ENCODE peak calls at places on chromosome 11, in ten cellular contexts. One of them, this sample, is unnamed. For H3K4me1, the result is how much of the 10 kb centered on the place peaks cover.

GRCh38 chr11:94185387-94186084 is 56.9 kb downstream of the PANX1 start:
- DNase-seq in transverse colon: no peak
- DNase-seq in IMR-90: peak
- DNase-seq in heart left ventricle: no peak
- DNase-seq in stomach: no peak
- DNase-seq in H1: no peak
- DNase-seq in adrenal gland: no peak
- DNase-seq in esophagus squamous epithelium: no peak
- DNase-seq in ovary: no peak
- DNase-seq in uterus: no peak
- DNase-seq in this sample: peak

GRCh38 chr11:79185351-79185750 is 255.5 kb downstream of the TENM4 start:
- DNase-seq in IMR-90: no peak
- DNase-seq in adrenal gland: peak
- DNase-seq in uterus: no peak
- DNase-seq in heart left ventricle: no peak
- DNase-seq in ovary: no peak
- DNase-seq in esophagus squamous epithelium: no peak
- DNase-seq in stomach: peak
- DNase-seq in H1: no peak
- DNase-seq in transverse colon: no peak
- DNase-seq in this sample: no peak

GRCh38 chr11:93288079-93288478 is 42.5 kb upstream of the DEUP1 start:
- DNase-seq in IMR-90: no peak
- DNase-seq in adrenal gland: no peak
- DNase-seq in uterus: no peak
- DNase-seq in transverse colon: no peak
- DNase-seq in ovary: no peak
- DNase-seq in H1: no peak
- DNase-seq in heart left ventricle: no peak
- DNase-seq in stomach: no peak
- DNase-seq in esophagus squamous epithelium: no peak
- DNase-seq in this sample: peak

GRCh38 chr11:61353109-61354067 is 8.3 kb downstream of the CYB561A3 start:
- DNase-seq in adrenal gland: peak
- DNase-seq in ovary: no peak
- DNase-seq in esophagus squamous epithelium: no peak
- DNase-seq in stomach: no peak
- DNase-seq in transverse colon: peak
- DNase-seq in uterus: no peak
- DNase-seq in H1: no peak
- DNase-seq in IMR-90: no peak
- DNase-seq in heart left ventricle: peak
- DNase-seq in this sample: no peak

GRCh38 chr11:42521994-42522393 is 789.8 kb upstream of the API5 start:
- DNase-seq in transverse colon: no peak
- DNase-seq in heart left ventricle: no peak
- DNase-seq in H1: no peak
- DNase-seq in IMR-90: no peak
- DNase-seq in ovary: no peak
- DNase-seq in esophagus squamous epithelium: no peak
- DNase-seq in uterus: no peak
- DNase-seq in adrenal gland: no peak
- DNase-seq in stomach: no peak
- DNase-seq in this sample: peak

GRCh38 chr11:44028816-44029506 is 18.8 kb upstream of the ACCSL start:
- DNase-seq in ovary: no peak
- DNase-seq in uterus: no peak
- DNase-seq in adrenal gland: no peak
- DNase-seq in H1: no peak
- DNase-seq in IMR-90: no peak
- DNase-seq in transverse colon: no peak
- DNase-seq in heart left ventricle: no peak
- DNase-seq in esophagus squamous epithelium: no peak
- DNase-seq in stomach: no peak
- DNase-seq in this sample: no peak

GRCh38 chr11:24163146-24163545 is 333.7 kb upstream of the LUZP2 start:
- DNase-seq in H1: no peak
- DNase-seq in IMR-90: peak
- DNase-seq in esophagus squamous epithelium: no peak
- DNase-seq in uterus: no peak
- DNase-seq in transverse colon: no peak
- DNase-seq in ovary: no peak
- DNase-seq in heart left ventricle: no peak
- DNase-seq in stomach: no peak
- DNase-seq in adrenal gland: no peak
- DNase-seq in this sample: no peak

GRCh38 chr11:62881579-62882427 is 1.1 kb downstream of the SLC3A2 start:
- DNase-seq in stomach: peak
- DNase-seq in IMR-90: peak
- DNase-seq in ovary: peak
- DNase-seq in heart left ventricle: peak
- DNase-seq in transverse colon: peak
- DNase-seq in esophagus squamous epithelium: peak
- DNase-seq in H1: peak
- DNase-seq in adrenal gland: peak
- DNase-seq in uterus: peak
- DNase-seq in this sample: peak

GRCh38 chr11:70606248-70606950 is 208.1 kb downstream of the CTTN start:
- DNase-seq in esophagus squamous epithelium: no peak
- DNase-seq in transverse colon: no peak
- DNase-seq in H1: no peak
- DNase-seq in IMR-90: no peak
- DNase-seq in heart left ventricle: no peak
- DNase-seq in adrenal gland: no peak
- DNase-seq in stomach: no peak
- DNase-seq in ovary: no peak
- DNase-seq in uterus: no peak
- DNase-seq in this sample: no peak

GRCh38 chr11:128549256-128549944 is 38.0 kb downstream of the ETS1 start:
- DNase-seq in uterus: peak
- DNase-seq in H1: no peak
- DNase-seq in IMR-90: no peak
- DNase-seq in esophagus squamous epithelium: no peak
- DNase-seq in ovary: peak
- DNase-seq in adrenal gland: peak
- DNase-seq in transverse colon: peak
- DNase-seq in heart left ventricle: peak
- DNase-seq in stomach: no peak
- DNase-seq in this sample: peak

GRCh38 chr11:128547946-128548654 is 39.3 kb downstream of the ETS1 start:
- DNase-seq in adrenal gland: no peak
- DNase-seq in uterus: no peak
- DNase-seq in stomach: no peak
- DNase-seq in esophagus squamous epithelium: no peak
- DNase-seq in ovary: no peak
- DNase-seq in IMR-90: no peak
- DNase-seq in H1: no peak
- DNase-seq in heart left ventricle: no peak
- DNase-seq in transverse colon: no peak
- DNase-seq in this sample: no peak

GRCh38 chr11:128550261-128550821 is 37.0 kb downstream of the ETS1 start:
- DNase-seq in IMR-90: no peak
- DNase-seq in esophagus squamous epithelium: no peak
- DNase-seq in adrenal gland: no peak
- DNase-seq in H1: no peak
- DNase-seq in transverse colon: no peak
- DNase-seq in ovary: no peak
- DNase-seq in heart left ventricle: no peak
- DNase-seq in stomach: no peak
- DNase-seq in uterus: no peak
- DNase-seq in this sample: no peak

GRCh38 chr11:128548655-128549255 is 38.6 kb downstream of the ETS1 start:
- DNase-seq in adrenal gland: peak
- DNase-seq in heart left ventricle: peak
- DNase-seq in ovary: peak
- DNase-seq in transverse colon: peak
- DNase-seq in IMR-90: peak
- DNase-seq in H1: no peak
- DNase-seq in esophagus squamous epithelium: no peak
- DNase-seq in stomach: peak
- DNase-seq in uterus: peak
- DNase-seq in this sample: peak

DNA sequence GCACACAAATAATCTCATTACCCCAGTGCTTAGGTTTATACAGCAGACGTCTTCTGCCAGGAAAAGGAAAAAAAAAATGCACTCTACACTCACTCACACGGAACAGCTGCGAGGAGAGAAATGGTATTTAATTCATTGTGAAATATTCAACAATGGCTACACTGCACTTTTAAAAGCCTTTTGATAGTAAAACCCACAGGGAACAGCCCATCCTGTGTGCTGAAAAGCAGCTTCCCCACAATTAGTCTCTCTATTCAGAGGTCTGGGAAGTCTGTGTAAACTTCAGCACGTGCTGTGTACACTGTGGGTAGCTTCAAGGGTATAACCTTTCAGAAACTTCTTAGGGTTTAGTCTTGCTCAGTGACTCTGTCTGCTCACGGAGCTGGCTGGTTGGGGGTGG is 42.7 kb downstream of the ETS1 start:
- DNase-seq in H1: no peak
- DNase-seq in esophagus squamous epithelium: no peak
- DNase-seq in IMR-90: peak
- DNase-seq in transverse colon: no peak
- DNase-seq in stomach: no peak
- DNase-seq in adrenal gland: no peak
- DNase-seq in ovary: no peak
- DNase-seq in uterus: no peak
- DNase-seq in heart left ventricle: no peak
- DNase-seq in this sample: no peak
- H3K4me1 ChIP-seq in H1: under half
- H3K4me1 ChIP-seq in esophagus squamous epithelium: under half
- H3K4me1 ChIP-seq in IMR-90: under half
- H3K4me1 ChIP-seq in transverse colon: under half
- H3K4me1 ChIP-seq in stomach: under half
- H3K4me1 ChIP-seq in adrenal gland: under half
- H3K4me1 ChIP-seq in ovary: under half
- H3K4me1 ChIP-seq in uterus: under half
- H3K4me1 ChIP-seq in heart left ventricle: half or more
- H3K4me1 ChIP-seq in this sample: under half

DNA sequence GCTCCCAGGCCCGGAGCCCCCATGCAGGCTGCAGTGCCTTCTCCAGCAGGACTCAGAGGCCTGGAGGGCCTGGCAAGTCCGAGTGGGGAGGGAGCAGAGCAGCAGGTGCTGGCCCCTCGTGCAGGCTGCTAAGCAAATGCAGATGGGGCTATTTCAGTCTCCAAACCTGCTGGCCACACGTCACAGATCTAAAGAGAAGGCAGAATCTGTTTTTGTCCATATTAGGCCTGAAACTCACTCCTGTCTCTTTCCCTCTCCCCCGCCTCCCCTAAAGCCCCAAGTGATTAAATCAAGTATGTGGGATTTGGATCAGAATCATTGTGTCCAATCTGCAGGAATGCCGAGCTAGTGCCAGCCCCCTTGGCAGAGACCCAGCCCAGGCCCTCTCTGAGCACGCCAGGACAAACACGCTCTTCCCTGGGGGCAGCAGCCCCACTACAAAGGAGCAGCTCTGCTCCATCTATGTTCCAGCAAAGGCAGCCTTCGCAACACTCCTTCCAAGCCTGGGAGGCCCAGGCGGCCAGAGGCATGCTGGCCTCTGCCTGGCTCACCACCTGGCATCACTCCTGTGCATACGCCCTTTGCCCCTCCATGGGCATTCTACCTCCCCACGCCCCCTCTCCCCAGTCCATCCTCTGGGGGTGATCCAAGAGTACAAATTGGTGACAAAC is 26.5 kb downstream of the RPL27A start:
- DNase-seq in transverse colon: peak
- DNase-seq in adrenal gland: peak
- DNase-seq in stomach: peak
- DNase-seq in uterus: peak
- DNase-seq in esophagus squamous epithelium: no peak
- DNase-seq in H1: no peak
- DNase-seq in IMR-90: peak
- DNase-seq in ovary: peak
- DNase-seq in heart left ventricle: peak
- DNase-seq in this sample: peak
- TF ChIP-seq POLR2A in transverse colon: no peak
- TF ChIP-seq POLR2A in adrenal gland: no peak
- TF ChIP-seq POLR2A in stomach: peak
- TF ChIP-seq POLR2A in uterus: peak
- TF ChIP-seq POLR2A in esophagus squamous epithelium: peak
- TF ChIP-seq POLR2A in H1: no peak
- TF ChIP-seq POLR2A in IMR-90: no peak
- TF ChIP-seq POLR2A in ovary: no peak
- TF ChIP-seq POLR2A in heart left ventricle: no peak
- TF ChIP-seq POLR2A in this sample: peak

GRCh38 chr11:126440276-126440675 is 84.8 kb downstream of the ST3GAL4 start:
- DNase-seq in uterus: no peak
- DNase-seq in adrenal gland: no peak
- DNase-seq in H1: no peak
- DNase-seq in heart left ventricle: no peak
- DNase-seq in ovary: no peak
- DNase-seq in transverse colon: no peak
- DNase-seq in esophagus squamous epithelium: no peak
- DNase-seq in IMR-90: no peak
- DNase-seq in stomach: no peak
- DNase-seq in this sample: no peak
- TF ChIP-seq CTCF in uterus: no peak
- TF ChIP-seq CTCF in adrenal gland: no peak
- TF ChIP-seq CTCF in H1: no peak
- TF ChIP-seq CTCF in heart left ventricle: no peak
- TF ChIP-seq CTCF in ovary: no peak
- TF ChIP-seq CTCF in transverse colon: no peak
- TF ChIP-seq CTCF in esophagus squamous epithelium: no peak
- TF ChIP-seq CTCF in IMR-90: no peak
- TF ChIP-seq CTCF in stomach: no peak
- TF ChIP-seq CTCF in this sample: no peak

GRCh38 chr11:48036011-48036410 is 55.7 kb downstream of the PTPRJ start:
- DNase-seq in adrenal gland: no peak
- DNase-seq in transverse colon: no peak
- DNase-seq in H1: no peak
- DNase-seq in heart left ventricle: no peak
- DNase-seq in uterus: no peak
- DNase-seq in ovary: no peak
- DNase-seq in stomach: no peak
- DNase-seq in esophagus squamous epithelium: no peak
- DNase-seq in IMR-90: peak
- DNase-seq in this sample: no peak

GRCh38 chr11:48037709-48038468 is 57.5 kb downstream of the PTPRJ start:
- DNase-seq in ovary: no peak
- DNase-seq in uterus: no peak
- DNase-seq in IMR-90: peak
- DNase-seq in stomach: no peak
- DNase-seq in esophagus squamous epithelium: no peak
- DNase-seq in adrenal gland: no peak
- DNase-seq in heart left ventricle: no peak
- DNase-seq in transverse colon: no peak
- DNase-seq in H1: no peak
- DNase-seq in this sample: no peak

GRCh38 chr11:48034926-48035876 is 54.8 kb downstream of the PTPRJ start:
- DNase-seq in transverse colon: peak
- DNase-seq in heart left ventricle: peak
- DNase-seq in IMR-90: no peak
- DNase-seq in H1: no peak
- DNase-seq in ovary: no peak
- DNase-seq in esophagus squamous epithelium: no peak
- DNase-seq in stomach: peak
- DNase-seq in adrenal gland: peak
- DNase-seq in uterus: peak
- DNase-seq in this sample: peak

GRCh38 chr11:48033918-48034341 is 53.6 kb downstream of the PTPRJ start:
- DNase-seq in adrenal gland: peak
- DNase-seq in heart left ventricle: no peak
- DNase-seq in stomach: no peak
- DNase-seq in IMR-90: no peak
- DNase-seq in esophagus squamous epithelium: no peak
- DNase-seq in ovary: no peak
- DNase-seq in uterus: no peak
- DNase-seq in H1: no peak
- DNase-seq in transverse colon: no peak
- DNase-seq in this sample: no peak

GRCh38 chr11:48036466-48036865 is 56.1 kb downstream of the PTPRJ start:
- DNase-seq in stomach: no peak
- DNase-seq in adrenal gland: no peak
- DNase-seq in esophagus squamous epithelium: no peak
- DNase-seq in heart left ventricle: no peak
- DNase-seq in ovary: no peak
- DNase-seq in IMR-90: peak
- DNase-seq in transverse colon: no peak
- DNase-seq in H1: no peak
- DNase-seq in uterus: no peak
- DNase-seq in this sample: no peak
- H3K4me1 ChIP-seq in stomach: under half
- H3K4me1 ChIP-seq in adrenal gland: under half
- H3K4me1 ChIP-seq in esophagus squamous epithelium: under half
- H3K4me1 ChIP-seq in heart left ventricle: under half
- H3K4me1 ChIP-seq in ovary: under half
- H3K4me1 ChIP-seq in IMR-90: under half
- H3K4me1 ChIP-seq in transverse colon: under half
- H3K4me1 ChIP-seq in H1: under half
- H3K4me1 ChIP-seq in uterus: under half
- H3K4me1 ChIP-seq in this sample: under half